ENCODE peak calls at places on chromosomes 12 and 14, in nine cellular contexts. One of them, this sample, is unnamed.
A peak's percentile ranks its signal among the peaks of the same experiment; 100 is the strongest.

GRCh38 chr12:30880061-30880460 is 46.5 kb upstream of the TSPAN11 start:
- DNase-seq in sigmoid colon: no peak
- DNase-seq in Peyer's patch: no peak
- DNase-seq in uterus: no peak
- DNase-seq in right lobe of liver: no peak
- DNase-seq in transverse colon: no peak
- DNase-seq in heart left ventricle: no peak
- DNase-seq in adrenal gland: no peak
- DNase-seq in vagina: peak; percentile 71
- DNase-seq in this sample: no peak

GRCh38 chr14:101331141-101331525 is 230.2 kb upstream of the DIO3 start:
- DNase-seq in sigmoid colon: no peak
- DNase-seq in Peyer's patch: no peak
- DNase-seq in uterus: no peak
- DNase-seq in right lobe of liver: no peak
- DNase-seq in transverse colon: no peak
- DNase-seq in heart left ventricle: no peak
- DNase-seq in adrenal gland: no peak
- DNase-seq in vagina: no peak
- DNase-seq in this sample: no peak

GRCh38 chr14:53027031-53027430 is 76.2 kb upstream of the FERMT2 start:
- DNase-seq in sigmoid colon: no peak
- DNase-seq in Peyer's patch: no peak
- DNase-seq in uterus: no peak
- DNase-seq in right lobe of liver: no peak
- DNase-seq in transverse colon: no peak
- DNase-seq in heart left ventricle: no peak
- DNase-seq in adrenal gland: no peak
- DNase-seq in vagina: no peak
- DNase-seq in this sample: no peak

GRCh38 chr12:108597559-108598471 is at the start of gene TMEM119:
- DNase-seq in sigmoid colon: peak; percentile 76
- DNase-seq in Peyer's patch: no peak
- DNase-seq in uterus: peak; percentile 45
- DNase-seq in right lobe of liver: no peak
- DNase-seq in transverse colon: no peak
- DNase-seq in heart left ventricle: peak; percentile 45
- DNase-seq in adrenal gland: no peak
- DNase-seq in vagina: no peak
- DNase-seq in this sample: no peak

GRCh38 chr14:100862277-100862676 is 36.4 kb downstream of the MEG3 start:
- DNase-seq in sigmoid colon: peak; percentile 61
- DNase-seq in Peyer's patch: peak; percentile 18
- DNase-seq in uterus: no peak
- DNase-seq in right lobe of liver: no peak
- DNase-seq in transverse colon: no peak
- DNase-seq in heart left ventricle: peak; percentile 11
- DNase-seq in adrenal gland: peak; percentile 77
- DNase-seq in vagina: no peak
- DNase-seq in this sample: no peak

GRCh38 chr14:34632451-34632850 is 2.5 kb upstream of the SNX6 start:
- DNase-seq in sigmoid colon: no peak
- DNase-seq in Peyer's patch: no peak
- DNase-seq in uterus: no peak
- DNase-seq in right lobe of liver: no peak
- DNase-seq in transverse colon: no peak
- DNase-seq in heart left ventricle: no peak
- DNase-seq in adrenal gland: no peak
- DNase-seq in vagina: no peak
- DNase-seq in this sample: no peak

GRCh38 chr12:110149104-110149660 is 25.0 kb downstream of the IFT81 start:
- DNase-seq in sigmoid colon: no peak
- DNase-seq in Peyer's patch: no peak
- DNase-seq in uterus: no peak
- DNase-seq in right lobe of liver: no peak
- DNase-seq in transverse colon: no peak
- DNase-seq in heart left ventricle: no peak
- DNase-seq in adrenal gland: no peak
- DNase-seq in vagina: no peak
- DNase-seq in this sample: no peak

GRCh38 chr12:39581592-39581991 is 38.0 kb downstream of the ABCD2 start:
- DNase-seq in sigmoid colon: no peak
- DNase-seq in Peyer's patch: no peak
- DNase-seq in uterus: no peak
- DNase-seq in right lobe of liver: no peak
- DNase-seq in transverse colon: no peak
- DNase-seq in heart left ventricle: no peak
- DNase-seq in adrenal gland: no peak
- DNase-seq in vagina: no peak
- DNase-seq in this sample: no peak

GRCh38 chr12:50050410-50051280 is 6.8 kb upstream of the ASIC1 start:
- DNase-seq in sigmoid colon: peak; percentile 93
- DNase-seq in Peyer's patch: no peak
- DNase-seq in uterus: peak; percentile 82
- DNase-seq in right lobe of liver: no peak
- DNase-seq in transverse colon: peak; percentile 57
- DNase-seq in heart left ventricle: peak; percentile 76
- DNase-seq in adrenal gland: no peak
- DNase-seq in vagina: no peak
- DNase-seq in this sample: peak; percentile 44

GRCh38 chr12:45575823-45576448 is 153.6 kb upstream of the ARID2 start:
- DNase-seq in sigmoid colon: no peak
- DNase-seq in Peyer's patch: no peak
- DNase-seq in uterus: no peak
- DNase-seq in right lobe of liver: no peak
- DNase-seq in transverse colon: no peak
- DNase-seq in heart left ventricle: no peak
- DNase-seq in adrenal gland: no peak
- DNase-seq in vagina: no peak
- DNase-seq in this sample: no peak

GRCh38 chr14:51448831-51449665 is 202.7 kb upstream of the FRMD6 start:
- DNase-seq in sigmoid colon: no peak
- DNase-seq in Peyer's patch: no peak
- DNase-seq in uterus: no peak
- DNase-seq in right lobe of liver: peak; percentile 65
- DNase-seq in transverse colon: no peak
- DNase-seq in heart left ventricle: peak; percentile 54
- DNase-seq in adrenal gland: peak; percentile 69
- DNase-seq in vagina: no peak
- DNase-seq in this sample: no peak

GRCh38 chr12:122072031-122072970 is 6.3 kb upstream of the MLXIP start:
- DNase-seq in sigmoid colon: peak; percentile 94
- DNase-seq in Peyer's patch: no peak
- DNase-seq in uterus: peak; percentile 91
- DNase-seq in right lobe of liver: peak; percentile 78
- DNase-seq in transverse colon: no peak
- DNase-seq in heart left ventricle: peak; percentile 55
- DNase-seq in adrenal gland: peak; percentile 86
- DNase-seq in vagina: no peak
- DNase-seq in this sample: no peak

GRCh38 chr12:48816148-48816854 is 2.0 kb upstream of the CACNB3 start:
- DNase-seq in sigmoid colon: no peak
- DNase-seq in Peyer's patch: no peak
- DNase-seq in uterus: no peak
- DNase-seq in right lobe of liver: no peak
- DNase-seq in transverse colon: peak; percentile 69
- DNase-seq in heart left ventricle: no peak
- DNase-seq in adrenal gland: no peak
- DNase-seq in vagina: no peak
- DNase-seq in this sample: no peak

GRCh38 chr14:69610859-69611263 is 535 bp upstream of the SUSD6 start:
- DNase-seq in sigmoid colon: no peak
- DNase-seq in Peyer's patch: no peak
- DNase-seq in uterus: no peak
- DNase-seq in right lobe of liver: no peak
- DNase-seq in transverse colon: no peak
- DNase-seq in heart left ventricle: no peak
- DNase-seq in adrenal gland: peak; percentile 65
- DNase-seq in vagina: no peak
- DNase-seq in this sample: no peak

GRCh38 chr14:51430600-51430999 is 190.6 kb downstream of the TMX1 start:
- DNase-seq in sigmoid colon: no peak
- DNase-seq in Peyer's patch: no peak
- DNase-seq in uterus: no peak
- DNase-seq in right lobe of liver: no peak
- DNase-seq in transverse colon: no peak
- DNase-seq in heart left ventricle: no peak
- DNase-seq in adrenal gland: no peak
- DNase-seq in vagina: no peak
- DNase-seq in this sample: no peak

GRCh38 chr12:52836491-52837175 is 2.5 kb upstream of the KRT79 start:
- DNase-seq in sigmoid colon: no peak
- DNase-seq in Peyer's patch: no peak
- DNase-seq in uterus: no peak
- DNase-seq in right lobe of liver: no peak
- DNase-seq in transverse colon: no peak
- DNase-seq in heart left ventricle: no peak
- DNase-seq in adrenal gland: no peak
- DNase-seq in vagina: no peak
- DNase-seq in this sample: no peak

GRCh38 chr14:104220225-104221070 is 82.1 kb downstream of the KIF26A start:
- DNase-seq in sigmoid colon: peak; percentile 48
- DNase-seq in Peyer's patch: peak; percentile 43
- DNase-seq in uterus: no peak
- DNase-seq in right lobe of liver: no peak
- DNase-seq in transverse colon: no peak
- DNase-seq in heart left ventricle: no peak
- DNase-seq in adrenal gland: no peak
- DNase-seq in vagina: no peak
- DNase-seq in this sample: no peak

GRCh38 chr12:22447223-22447622 is 97.1 kb downstream of the C2CD5 start:
- DNase-seq in sigmoid colon: no peak
- DNase-seq in Peyer's patch: no peak
- DNase-seq in uterus: no peak
- DNase-seq in right lobe of liver: no peak
- DNase-seq in transverse colon: no peak
- DNase-seq in heart left ventricle: no peak
- DNase-seq in adrenal gland: no peak
- DNase-seq in vagina: no peak
- DNase-seq in this sample: no peak

GRCh38 chr14:22534547-22534946 is 54.5 kb downstream of the DAD1 start:
- DNase-seq in sigmoid colon: no peak
- DNase-seq in Peyer's patch: no peak
- DNase-seq in uterus: no peak
- DNase-seq in right lobe of liver: no peak
- DNase-seq in transverse colon: no peak
- DNase-seq in heart left ventricle: no peak
- DNase-seq in adrenal gland: no peak
- DNase-seq in vagina: no peak
- DNase-seq in this sample: no peak
- H3K4me1 ChIP-seq in sigmoid colon: peaks cover 10% of the 10 kb centered on the region
- H3K4me1 ChIP-seq in Peyer's patch: no peaks in the 10 kb centered on the region
- H3K4me1 ChIP-seq in uterus: peaks cover 12% of the 10 kb centered on the region
- H3K4me1 ChIP-seq in right lobe of liver: no peaks in the 10 kb centered on the region
- H3K4me1 ChIP-seq in transverse colon: peaks cover 3% of the 10 kb centered on the region
- H3K4me1 ChIP-seq in heart left ventricle: peaks cover 27% of the 10 kb centered on the region
- H3K4me1 ChIP-seq in adrenal gland: no peaks in the 10 kb centered on the region
- H3K4me1 ChIP-seq in vagina: peaks cover 26% of the 10 kb centered on the region
- H3K4me1 ChIP-seq in this sample: no peaks in the 10 kb centered on the region

GRCh38 chr12:400828-401227 is 616 bp upstream of the CCDC77 start:
- DNase-seq in sigmoid colon: no peak
- DNase-seq in Peyer's patch: no peak
- DNase-seq in uterus: no peak
- DNase-seq in right lobe of liver: no peak
- DNase-seq in transverse colon: no peak
- DNase-seq in heart left ventricle: no peak
- DNase-seq in adrenal gland: no peak
- DNase-seq in vagina: no peak
- DNase-seq in this sample: no peak

GRCh38 chr12:401235-402126 is at the start of gene CCDC77:
- DNase-seq in sigmoid colon: peak; percentile 95
- DNase-seq in Peyer's patch: peak; percentile 96
- DNase-seq in uterus: peak; percentile 90
- DNase-seq in right lobe of liver: peak; percentile 93
- DNase-seq in transverse colon: peak; percentile 93
- DNase-seq in heart left ventricle: peak; percentile 92
- DNase-seq in adrenal gland: peak; percentile 96
- DNase-seq in vagina: peak; percentile 97
- DNase-seq in this sample: peak; percentile 88

GRCh38 chr12:402127-402456 is 648 bp downstream of the CCDC77 start:
- DNase-seq in sigmoid colon: no peak
- DNase-seq in Peyer's patch: no peak
- DNase-seq in uterus: no peak
- DNase-seq in right lobe of liver: no peak
- DNase-seq in transverse colon: no peak
- DNase-seq in heart left ventricle: no peak
- DNase-seq in adrenal gland: no peak
- DNase-seq in vagina: no peak
- DNase-seq in this sample: no peak
- TF ChIP-seq CTCF in sigmoid colon: no peak
- TF ChIP-seq CTCF in Peyer's patch: no peak
- TF ChIP-seq CTCF in uterus: peak; percentile 8
- TF ChIP-seq CTCF in right lobe of liver: no peak
- TF ChIP-seq CTCF in transverse colon: no peak
- TF ChIP-seq CTCF in heart left ventricle: no peak
- TF ChIP-seq CTCF in adrenal gland: no peak
- TF ChIP-seq CTCF in vagina: no peak
- TF ChIP-seq CTCF in this sample: no peak

DNA sequence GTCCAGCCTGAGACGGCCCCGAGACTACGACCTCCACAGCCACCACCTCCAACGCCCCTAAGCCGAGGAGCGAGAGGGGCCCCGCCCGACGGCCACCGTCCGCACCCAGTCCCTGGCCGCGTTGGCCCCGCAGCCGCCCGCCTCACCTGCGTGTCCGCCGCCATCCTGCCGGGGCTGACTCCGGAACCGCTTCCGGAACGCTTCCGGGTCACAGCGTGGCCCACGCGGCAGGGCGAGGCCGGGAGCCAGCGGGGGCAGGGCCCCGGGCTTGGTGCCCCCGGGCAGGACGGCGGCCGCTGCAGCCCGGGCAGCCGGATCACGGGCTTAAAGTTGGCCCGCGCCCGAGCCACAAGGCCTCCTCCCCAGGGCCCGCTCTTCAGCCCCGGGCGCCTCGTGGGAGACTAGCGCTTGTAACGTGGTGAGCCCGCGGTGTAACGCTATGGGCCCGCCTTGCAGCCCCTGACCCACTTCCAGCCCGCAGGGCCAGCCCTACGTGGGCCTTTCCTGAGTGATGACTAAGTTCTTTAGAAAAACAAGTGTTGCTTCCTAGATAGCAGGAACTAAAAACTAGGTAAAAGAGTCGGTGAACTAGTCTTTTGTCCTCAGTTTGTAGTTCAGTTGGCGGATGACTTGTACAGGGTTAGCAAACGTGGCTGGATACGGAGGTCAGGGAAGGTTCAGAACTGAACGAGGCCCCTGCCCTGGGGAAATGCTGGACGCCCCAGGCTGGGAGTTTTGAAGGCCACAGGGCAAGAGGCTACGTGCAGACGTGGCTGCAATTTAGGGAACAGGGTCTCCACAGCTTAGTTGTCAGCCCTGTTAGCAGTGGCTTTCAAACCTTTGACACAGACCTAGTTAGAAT is at the start of gene GCN1:
- DNase-seq in sigmoid colon: peak; percentile 88
- DNase-seq in Peyer's patch: peak; percentile 91
- DNase-seq in uterus: peak; percentile 67
- DNase-seq in right lobe of liver: peak; percentile 92
- DNase-seq in transverse colon: peak; percentile 87
- DNase-seq in heart left ventricle: peak; percentile 87
- DNase-seq in adrenal gland: peak; percentile 88
- DNase-seq in vagina: no peak
- DNase-seq in this sample: peak; percentile 70
- TF ChIP-seq POLR2A in sigmoid colon: peak; percentile 69
- TF ChIP-seq POLR2A in Peyer's patch: peak; percentile 72
- TF ChIP-seq POLR2A in uterus: peak; percentile 37
- TF ChIP-seq POLR2A in right lobe of liver: peak; percentile 91
- TF ChIP-seq POLR2A in transverse colon: peak; percentile 79
- TF ChIP-seq POLR2A in heart left ventricle: peak; percentile 89
- TF ChIP-seq POLR2A in adrenal gland: peak; percentile 83
- TF ChIP-seq POLR2A in vagina: no peak
- TF ChIP-seq POLR2A in this sample: peak; percentile 72

GRCh38 chr12:104669057-104669770 is 212.5 kb downstream of the CHST11 start:
- DNase-seq in sigmoid colon: peak; percentile 91
- DNase-seq in Peyer's patch: no peak
- DNase-seq in uterus: peak; percentile 46
- DNase-seq in right lobe of liver: no peak
- DNase-seq in transverse colon: peak; percentile 45
- DNase-seq in heart left ventricle: peak; percentile 81
- DNase-seq in adrenal gland: peak; percentile 66
- DNase-seq in vagina: no peak
- DNase-seq in this sample: peak; percentile 34
- H3K4me1 ChIP-seq in sigmoid colon: peaks cover 84% of the 10 kb centered on the region
- H3K4me1 ChIP-seq in Peyer's patch: peaks cover 6% of the 10 kb centered on the region
- H3K4me1 ChIP-seq in uterus: peaks cover 16% of the 10 kb centered on the region
- H3K4me1 ChIP-seq in right lobe of liver: peaks cover 2% of the 10 kb centered on the region
- H3K4me1 ChIP-seq in transverse colon: peaks cover 58% of the 10 kb centered on the region
- H3K4me1 ChIP-seq in heart left ventricle: peaks cover 65% of the 10 kb centered on the region
- H3K4me1 ChIP-seq in adrenal gland: peaks cover 26% of the 10 kb centered on the region
- H3K4me1 ChIP-seq in vagina: peaks cover 72% of the 10 kb centered on the region
- H3K4me1 ChIP-seq in this sample: peaks cover 45% of the 10 kb centered on the region